ENCODE peak calls at places on chromosomes 3 and 15, in six cellular contexts. G is stimulated activated CD4-positive, alpha-beta T cell treated with anti-CD3 and anti-CD28 coated beads, Interleukin-4, amount 100 ng/mL, for 1 hour; H is body of pancreas; R is psoas muscle; T is left cardiac atrium; Z is heart right ventricle. I is an unnamed sample.

GRCh38 chr3:122784436-122784835 is 9.2 kb downstream of the HSPBAP1 start:
- DNase-seq in G (no peak), H (no peak), R (no peak), T (no peak), Z (no peak), I (peak)

GRCh38 chr3:182092662-182093262 is 381.0 kb downstream of the SOX2 start:
- DNase-seq in G (no peak), H (no peak), R (no peak), T (no peak), Z (no peak), I (no peak)

GRCh38 chr3:29313074-29313473 is 32.2 kb downstream of the RBMS3 start:
- DNase-seq in G (no peak), H (no peak), R (no peak), T (no peak), Z (no peak), I (no peak)

GRCh38 chr15:70789213-70789612 is 25.9 kb upstream of the UACA start:
- DNase-seq in G (no peak), H (no peak), R (no peak), T (no peak), Z (no peak), I (peak)

GRCh38 chr15:88187195-88187594 is 69.3 kb downstream of the NTRK3 start:
- DNase-seq in G (no peak), H (no peak), R (peak), T (peak), Z (no peak), I (no peak)

GRCh38 chr15:33742807-33743206 is 225.5 kb upstream of the CHRM5 start:
- DNase-seq in G (no peak), H (no peak), R (no peak), T (no peak), Z (no peak), I (no peak)

GRCh38 chr3:188158731-188159355 is 4.9 kb downstream of the LPP start:
- DNase-seq in G (no peak), H (no peak), R (no peak), T (no peak), Z (no peak), I (no peak)

GRCh38 chr3:36868614-36869436 is 76.0 kb downstream of the TRANK1 start:
- DNase-seq in G (peak), H (peak), R (no peak), T (peak), Z (no peak), I (peak)

GRCh38 chr3:30502051-30502741 is 104.2 kb upstream of the TGFBR2 start:
- DNase-seq in G (no peak), H (no peak), R (no peak), T (no peak), Z (no peak), I (no peak)

GRCh38 chr15:77830041-77830440 is 197.3 kb upstream of the LINGO1 start:
- DNase-seq in G (no peak), H (no peak), R (no peak), T (peak), Z (no peak), I (peak)

GRCh38 chr3:99515891-99516290 is 122.5 kb upstream of the COL8A1 start:
- DNase-seq in G (no peak), H (no peak), R (no peak), T (no peak), Z (no peak), I (no peak)

GRCh38 chr3:110253794-110254193 is 817.8 kb upstream of the NECTIN3 start:
- DNase-seq in G (no peak), H (no peak), R (no peak), T (no peak), Z (no peak), I (no peak)

GRCh38 chr3:185648396-185648795 is 62.3 kb downstream of the SENP2 start:
- DNase-seq in G (no peak), H (no peak), R (no peak), T (no peak), Z (no peak), I (no peak)

GRCh38 chr3:52005571-52005986 is 9.9 kb upstream of the RPL29 start:
- DNase-seq in G (no peak), H (peak), R (peak), T (peak), Z (no peak), I (no peak)

GRCh38 chr3:133396906-133397305 is 3.0 kb upstream of the BFSP2 start:
- DNase-seq in G (no peak), H (no peak), R (no peak), T (no peak), Z (no peak), I (no peak)

GRCh38 chr15:80856809-80857377 is 77.7 kb downstream of the CEMIP start:
- DNase-seq in G (no peak), H (peak), R (peak), T (peak), Z (peak), I (no peak)

GRCh38 chr15:79540551-79540950 is 108.4 kb downstream of the MINAR1 start:
- DNase-seq in G (no peak), H (no peak), R (no peak), T (no peak), Z (no peak), I (no peak)

GRCh38 chr3:44952689-44953088 is 23.3 kb downstream of the ZDHHC3 start:
- DNase-seq in G (no peak), H (no peak), R (no peak), T (no peak), Z (no peak), I (no peak)

GRCh38 chr3:170809021-170809974 is 60.7 kb downstream of the RPL22L1 start:
- DNase-seq in G (no peak), H (peak), R (no peak), T (no peak), Z (no peak), I (peak)

GRCh38 chr3:183502782-183503181 is 52.7 kb downstream of the KLHL6 start:
- DNase-seq in G (no peak), H (no peak), R (no peak), T (peak), Z (no peak), I (no peak)